ENCODE peak calls at places on chromosomes 5 and 9, in four cellular contexts. M, K, J and Y are unnamed samples.

GRCh38 chr9:12464910-12465512 is 228.2 kb upstream of the TYRP1 start:
- DNase-seq in M (peak; percentile 33), K (no peak), J (peak; percentile 46), Y (no peak)

GRCh38 chr9:28735943-28736342 is 1162.7 kb upstream of the C9orf72 start:
- DNase-seq in M (no peak), K (no peak), J (no peak), Y (peak; percentile 78)

GRCh38 chr9:35254237-35254636 is 92.4 kb downstream of the UNC13B start:
- DNase-seq in M (no peak), K (no peak), J (no peak), Y (no peak)

GRCh38 chr5:51148437-51148836 is 234.8 kb upstream of the ISL1 start:
- DNase-seq in M (no peak), K (no peak), J (no peak), Y (no peak)

GRCh38 chr5:15948225-15948624 is 231.4 kb downstream of the MARCHF11 start:
- DNase-seq in M (no peak), K (no peak), J (no peak), Y (no peak)

GRCh38 chr9:74795803-74796202 is 91.9 kb downstream of the TRPM6 start:
- DNase-seq in M (no peak), K (no peak), J (no peak), Y (no peak)

GRCh38 chr9:124257865-124258764 is at the start of gene NEK6:
- DNase-seq in M (peak; percentile 50), K (peak; percentile 62), J (peak; percentile 31), Y (peak; percentile 47)

GRCh38 chr9:37053684-37054512 is 19.8 kb upstream of the PAX5 start:
- DNase-seq in M (no peak), K (no peak), J (no peak), Y (no peak)

GRCh38 chr5:134128648-134128995 is 14.1 kb downstream of the TCF7 start:
- DNase-seq in M (no peak), K (no peak), J (no peak), Y (no peak)

GRCh38 chr9:133572821-133573361 is 36.3 kb downstream of the FAM163B start:
- DNase-seq in M (no peak), K (no peak), J (no peak), Y (no peak)

GRCh38 chr5:59709833-59710232 is 183.7 kb downstream of the PDE4D start:
- DNase-seq in M (no peak), K (peak; percentile 87), J (peak; percentile 41), Y (peak; percentile 71)

GRCh38 chr5:149133795-149134777 is 7.2 kb upstream of the ABLIM3 start:
- DNase-seq in M (no peak), K (peak; percentile 87), J (peak; percentile 100), Y (peak; percentile 89)

GRCh38 chr5:68953151-68953884 is 140.5 kb upstream of the SLC30A5 start:
- DNase-seq in M (no peak), K (peak; percentile 8), J (no peak), Y (no peak)

GRCh38 chr5:150774145-150774544 is 4.4 kb upstream of the SMIM3 start:
- DNase-seq in M (no peak), K (peak; percentile 98), J (peak; percentile 90), Y (peak; percentile 91)

GRCh38 chr9:129446828-129447550 is 173.9 kb downstream of the C9orf50 start:
- DNase-seq in M (peak; percentile 27), K (no peak), J (no peak), Y (no peak)

GRCh38 chr5:127206320-127207113 is 84.1 kb upstream of the MEGF10 start:
- DNase-seq in M (no peak), K (peak; percentile 86), J (peak; percentile 94), Y (peak; percentile 80)

GRCh38 chr9:107810493-107810931 is 320.9 kb upstream of the KLF4 start:
- DNase-seq in M (no peak), K (peak; percentile 7), J (peak; percentile 29), Y (peak; percentile 21)

GRCh38 chr5:168460606-168461005 is 25.7 kb upstream of the RARS1 start:
- DNase-seq in M (no peak), K (no peak), J (no peak), Y (no peak)

GRCh38 chr5:145797336-145797735 is 37.8 kb downstream of the PRELID2 start:
- DNase-seq in M (no peak), K (peak; percentile 22), J (peak; percentile 31), Y (peak; percentile 20)

GRCh38 chr5:143033535-143034260 is 263.5 kb downstream of the ARHGAP26 start:
- DNase-seq in M (no peak), K (peak; percentile 99), J (peak; percentile 90), Y (peak; percentile 97)

GRCh38 chr9:126647585-126648110 is 33.9 kb downstream of the LMX1B start:
- DNase-seq in M (no peak), K (no peak), J (no peak), Y (no peak)

GRCh38 chr5:86909896-86910295 is 292.2 kb downstream of the COX7C start:
- DNase-seq in M (no peak), K (peak; percentile 76), J (peak; percentile 90), Y (no peak)

GRCh38 chr9:22052376-22052945 is 43.4 kb upstream of the CDKN2B start:
- DNase-seq in M (no peak), K (peak; percentile 100), J (peak; percentile 98), Y (peak; percentile 100)

GRCh38 chr5:59764361-59764760 is 129.2 kb downstream of the PDE4D start:
- DNase-seq in M (peak; percentile 2), K (no peak), J (no peak), Y (no peak)

DNA sequence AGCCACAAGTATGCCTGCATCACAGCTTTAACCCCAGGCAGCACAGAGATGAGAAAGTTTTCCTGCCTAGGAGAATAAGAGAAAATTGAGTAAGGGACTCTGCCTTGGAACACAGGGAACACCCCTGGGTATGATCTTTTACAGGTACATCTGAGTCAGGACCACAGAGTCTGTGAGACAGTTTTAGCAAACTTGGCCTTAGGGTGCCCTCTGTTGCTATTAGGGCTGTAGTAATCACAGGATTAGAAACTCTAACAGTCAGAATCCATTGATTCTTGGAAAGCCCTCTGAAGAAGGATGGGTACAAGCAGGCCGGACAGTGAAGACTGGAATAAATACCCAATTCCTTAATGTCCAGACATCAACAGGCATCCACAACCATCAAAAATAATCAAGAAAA is 989.5 kb upstream of the CDH9 start:
- DNase-seq in M (no peak), K (no peak), J (no peak), Y (no peak)
- TF ChIP-seq CTCF in M (no peak), K (no peak), J (no peak), Y (no peak)

GRCh38 chr9:68755752-68756151 is 50.7 kb downstream of the PIP5K1B start:
- DNase-seq in M (no peak), K (no peak), J (no peak), Y (no peak)
- H2AFZ ChIP-seq in M (no peak overlapping the region), K (no peak overlapping the region), J (no peak overlapping the region), Y (no peak overlapping the region)

GRCh38 chr5:2708132-2708531 is 43.3 kb downstream of the IRX2 start:
- DNase-seq in M (no peak), K (no peak), J (no peak), Y (no peak)

GRCh38 chr5:2711446-2712425 is 39.7 kb downstream of the IRX2 start:
- DNase-seq in M (no peak), K (no peak), J (no peak), Y (no peak)

GRCh38 chr5:2708751-2709150 is 42.7 kb downstream of the IRX2 start:
- DNase-seq in M (no peak), K (no peak), J (no peak), Y (no peak)

GRCh38 chr5:2709996-2710689 is 41.3 kb downstream of the IRX2 start:
- DNase-seq in M (no peak), K (no peak), J (no peak), Y (no peak)

GRCh38 chr5:2710910-2711309 is 40.6 kb downstream of the IRX2 start:
- DNase-seq in M (no peak), K (no peak), J (peak; percentile 38), Y (no peak)
- TF ChIP-seq CTCF in M (peak; percentile 32), K (peak; percentile 37), J (peak; percentile 59), Y (peak; percentile 32)

DNA sequence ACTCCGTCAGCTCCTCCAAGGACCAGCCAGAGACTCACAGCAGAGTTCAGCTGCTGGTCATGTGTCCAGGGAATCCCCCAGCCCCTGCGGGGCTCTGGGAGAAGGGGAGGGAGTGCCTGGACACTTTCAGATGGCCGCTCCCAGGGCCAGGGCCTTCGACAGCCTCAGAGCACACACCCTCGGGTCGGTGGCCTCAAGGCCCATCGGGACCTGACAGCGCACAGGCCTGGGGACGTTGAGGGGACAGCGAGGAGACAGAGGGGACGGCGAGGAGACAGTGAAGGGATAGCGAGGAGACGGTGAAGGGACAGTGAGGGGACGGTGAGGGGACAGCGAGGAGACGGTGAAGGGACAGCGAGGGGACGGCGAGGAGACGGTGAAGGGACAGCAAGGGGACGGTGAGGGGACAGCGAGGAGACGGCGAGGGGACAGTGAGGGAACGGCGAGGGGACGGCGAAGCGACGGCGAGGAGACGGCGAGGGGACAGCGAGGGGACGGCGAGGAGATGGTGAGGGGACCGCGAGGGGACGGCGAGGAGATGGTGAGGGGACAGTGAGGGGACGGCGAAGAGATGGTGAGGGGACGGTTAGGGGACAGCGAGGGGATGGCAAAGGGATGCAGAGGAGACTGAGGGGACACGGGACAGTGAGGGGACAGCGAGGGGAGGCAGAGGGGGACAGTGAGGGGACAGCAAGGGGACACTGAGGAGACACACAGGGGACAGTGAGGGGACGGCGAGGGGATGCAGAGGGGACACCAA is 47.3 kb downstream of the SLC12A7 start:
- DNase-seq in M (no peak), K (no peak), J (no peak), Y (no peak)
- H2AFZ ChIP-seq in M (no peak overlapping the region), K (no peak overlapping the region), J (no peak overlapping the region), Y (no peak overlapping the region)

GRCh38 chr9:89427621-89428221 is 70.2 kb downstream of the SEMA4D start:
- DNase-seq in M (no peak), K (no peak), J (peak; percentile 42), Y (no peak)
- TF ChIP-seq CTCF in M (no peak), K (no peak), J (no peak), Y (no peak)

GRCh38 chr9:112868956-112869594 is 21.6 kb downstream of the SLC46A2 start:
- DNase-seq in M (no peak), K (no peak), J (no peak), Y (no peak)
- H2AFZ ChIP-seq in M (no peak overlapping the region), K (no peak overlapping the region), J (no peak overlapping the region), Y (no peak overlapping the region)

GRCh38 chr9:2216591-2216990 is 201.4 kb downstream of the SMARCA2 start:
- DNase-seq in M (no peak), K (peak; percentile 59), J (peak; percentile 37), Y (peak; percentile 89)
- TF ChIP-seq CTCF in M (no peak), K (no peak), J (no peak), Y (no peak)